ENCODE peak calls at places on chromosomes 11 and 22, in nine cellular contexts. One of them, this sample, is unnamed.

GRCh38 chr11:15944460-15944859 is 411.9 kb downstream of the SOX6 start:
- ATAC-seq in activated T-cell treated with anti-CD3 and anti-CD28 coated beads, Interleukin-2, amount 50 U/mL, for 4 hours: no peak
- ATAC-seq in CD8-positive, alpha-beta T cell: no peak
- ATAC-seq in T-helper 17 cell: no peak
- ATAC-seq in pancreas: no peak
- ATAC-seq in gastroesophageal sphincter: no peak
- ATAC-seq in heart left ventricle: no peak
- ATAC-seq in Right ventricle myocardium inferior: no peak
- ATAC-seq in effector memory CD8-positive, alpha-beta T cell: no peak
- ATAC-seq in this sample: no peak

GRCh38 chr11:43933608-43934358 is 8.7 kb upstream of the C11orf96 start:
- ATAC-seq in activated T-cell treated with anti-CD3 and anti-CD28 coated beads, Interleukin-2, amount 50 U/mL, for 4 hours: no peak
- ATAC-seq in CD8-positive, alpha-beta T cell: no peak
- ATAC-seq in T-helper 17 cell: no peak
- ATAC-seq in pancreas: peak
- ATAC-seq in gastroesophageal sphincter: peak
- ATAC-seq in heart left ventricle: peak
- ATAC-seq in Right ventricle myocardium inferior: peak
- ATAC-seq in effector memory CD8-positive, alpha-beta T cell: no peak
- ATAC-seq in this sample: no peak

GRCh38 chr11:84800755-84801346 is 826.3 kb downstream of the DLG2 start:
- ATAC-seq in activated T-cell treated with anti-CD3 and anti-CD28 coated beads, Interleukin-2, amount 50 U/mL, for 4 hours: no peak
- ATAC-seq in CD8-positive, alpha-beta T cell: no peak
- ATAC-seq in T-helper 17 cell: no peak
- ATAC-seq in pancreas: no peak
- ATAC-seq in gastroesophageal sphincter: no peak
- ATAC-seq in heart left ventricle: no peak
- ATAC-seq in Right ventricle myocardium inferior: no peak
- ATAC-seq in effector memory CD8-positive, alpha-beta T cell: no peak
- ATAC-seq in this sample: no peak

GRCh38 chr11:1029686-1030085 is 6.8 kb downstream of the MUC6 start:
- ATAC-seq in activated T-cell treated with anti-CD3 and anti-CD28 coated beads, Interleukin-2, amount 50 U/mL, for 4 hours: peak
- ATAC-seq in CD8-positive, alpha-beta T cell: no peak
- ATAC-seq in T-helper 17 cell: no peak
- ATAC-seq in pancreas: no peak
- ATAC-seq in gastroesophageal sphincter: no peak
- ATAC-seq in heart left ventricle: no peak
- ATAC-seq in Right ventricle myocardium inferior: no peak
- ATAC-seq in effector memory CD8-positive, alpha-beta T cell: no peak
- ATAC-seq in this sample: no peak

GRCh38 chr11:77179048-77179447 is 51.0 kb downstream of the MYO7A start:
- ATAC-seq in activated T-cell treated with anti-CD3 and anti-CD28 coated beads, Interleukin-2, amount 50 U/mL, for 4 hours: no peak
- ATAC-seq in CD8-positive, alpha-beta T cell: no peak
- ATAC-seq in T-helper 17 cell: no peak
- ATAC-seq in pancreas: no peak
- ATAC-seq in gastroesophageal sphincter: no peak
- ATAC-seq in heart left ventricle: peak
- ATAC-seq in Right ventricle myocardium inferior: no peak
- ATAC-seq in effector memory CD8-positive, alpha-beta T cell: no peak
- ATAC-seq in this sample: no peak

GRCh38 chr22:32534252-32535215 is 59.9 kb downstream of the FBXO7 start:
- ATAC-seq in activated T-cell treated with anti-CD3 and anti-CD28 coated beads, Interleukin-2, amount 50 U/mL, for 4 hours: no peak
- ATAC-seq in CD8-positive, alpha-beta T cell: no peak
- ATAC-seq in T-helper 17 cell: no peak
- ATAC-seq in pancreas: no peak
- ATAC-seq in gastroesophageal sphincter: peak
- ATAC-seq in heart left ventricle: peak
- ATAC-seq in Right ventricle myocardium inferior: peak
- ATAC-seq in effector memory CD8-positive, alpha-beta T cell: no peak
- ATAC-seq in this sample: no peak

GRCh38 chr22:20197407-20198030 is 46.7 kb upstream of the CCDC188 start:
- ATAC-seq in activated T-cell treated with anti-CD3 and anti-CD28 coated beads, Interleukin-2, amount 50 U/mL, for 4 hours: no peak
- ATAC-seq in CD8-positive, alpha-beta T cell: no peak
- ATAC-seq in T-helper 17 cell: no peak
- ATAC-seq in pancreas: no peak
- ATAC-seq in gastroesophageal sphincter: no peak
- ATAC-seq in heart left ventricle: no peak
- ATAC-seq in Right ventricle myocardium inferior: no peak
- ATAC-seq in effector memory CD8-positive, alpha-beta T cell: no peak
- ATAC-seq in this sample: no peak

GRCh38 chr11:127993788-127994187 is 593.6 kb downstream of the ETS1 start:
- ATAC-seq in activated T-cell treated with anti-CD3 and anti-CD28 coated beads, Interleukin-2, amount 50 U/mL, for 4 hours: no peak
- ATAC-seq in CD8-positive, alpha-beta T cell: no peak
- ATAC-seq in T-helper 17 cell: no peak
- ATAC-seq in pancreas: no peak
- ATAC-seq in gastroesophageal sphincter: no peak
- ATAC-seq in heart left ventricle: no peak
- ATAC-seq in Right ventricle myocardium inferior: no peak
- ATAC-seq in effector memory CD8-positive, alpha-beta T cell: no peak
- ATAC-seq in this sample: peak

GRCh38 chr11:36447947-36448346 is 62.1 kb downstream of the TRAF6 start:
- ATAC-seq in activated T-cell treated with anti-CD3 and anti-CD28 coated beads, Interleukin-2, amount 50 U/mL, for 4 hours: no peak
- ATAC-seq in CD8-positive, alpha-beta T cell: no peak
- ATAC-seq in T-helper 17 cell: no peak
- ATAC-seq in pancreas: peak
- ATAC-seq in gastroesophageal sphincter: no peak
- ATAC-seq in heart left ventricle: no peak
- ATAC-seq in Right ventricle myocardium inferior: no peak
- ATAC-seq in effector memory CD8-positive, alpha-beta T cell: no peak
- ATAC-seq in this sample: no peak

GRCh38 chr11:76415073-76415472 is 29.7 kb upstream of the EMSY start:
- ATAC-seq in activated T-cell treated with anti-CD3 and anti-CD28 coated beads, Interleukin-2, amount 50 U/mL, for 4 hours: no peak
- ATAC-seq in CD8-positive, alpha-beta T cell: no peak
- ATAC-seq in T-helper 17 cell: no peak
- ATAC-seq in pancreas: no peak
- ATAC-seq in gastroesophageal sphincter: no peak
- ATAC-seq in heart left ventricle: no peak
- ATAC-seq in Right ventricle myocardium inferior: no peak
- ATAC-seq in effector memory CD8-positive, alpha-beta T cell: no peak
- ATAC-seq in this sample: no peak

GRCh38 chr11:93783767-93784151 is 323 bp upstream of the MED17 start:
- ATAC-seq in activated T-cell treated with anti-CD3 and anti-CD28 coated beads, Interleukin-2, amount 50 U/mL, for 4 hours: peak
- ATAC-seq in CD8-positive, alpha-beta T cell: peak
- ATAC-seq in T-helper 17 cell: peak
- ATAC-seq in pancreas: peak
- ATAC-seq in gastroesophageal sphincter: peak
- ATAC-seq in heart left ventricle: peak
- ATAC-seq in Right ventricle myocardium inferior: peak
- ATAC-seq in effector memory CD8-positive, alpha-beta T cell: peak
- ATAC-seq in this sample: peak

GRCh38 chr22:20957691-20958440 is 9.2 kb upstream of the AIFM3 start:
- ATAC-seq in activated T-cell treated with anti-CD3 and anti-CD28 coated beads, Interleukin-2, amount 50 U/mL, for 4 hours: peak
- ATAC-seq in CD8-positive, alpha-beta T cell: peak
- ATAC-seq in T-helper 17 cell: peak
- ATAC-seq in pancreas: peak
- ATAC-seq in gastroesophageal sphincter: peak
- ATAC-seq in heart left ventricle: peak
- ATAC-seq in Right ventricle myocardium inferior: peak
- ATAC-seq in effector memory CD8-positive, alpha-beta T cell: peak
- ATAC-seq in this sample: peak

GRCh38 chr11:61963282-61964057 is 4.0 kb downstream of the FTH1 start:
- ATAC-seq in activated T-cell treated with anti-CD3 and anti-CD28 coated beads, Interleukin-2, amount 50 U/mL, for 4 hours: no peak
- ATAC-seq in CD8-positive, alpha-beta T cell: peak
- ATAC-seq in T-helper 17 cell: peak
- ATAC-seq in pancreas: peak
- ATAC-seq in gastroesophageal sphincter: peak
- ATAC-seq in heart left ventricle: no peak
- ATAC-seq in Right ventricle myocardium inferior: no peak
- ATAC-seq in effector memory CD8-positive, alpha-beta T cell: peak
- ATAC-seq in this sample: peak

This sample was measured in stimulated activated memory B cell treated with anti-CD40 and anti-IgM and Interleukin-4, amounts not matched to agents 10 μg/mL and 1 μg/mL and 100 μg/mL, for 72 hours.